ENCODE peak calls at places on chromosomes 7 and 10, in eight cellular contexts. One of them, this sample, is unnamed.

GRCh38 chr7:38565289-38565688 is 65.9 kb downstream of the AMPH start:
- DNase-seq in endothelial cell of umbilical vein: peak; percentile 17
- DNase-seq in GM23248: no peak
- DNase-seq in fibroblast of lung: no peak
- DNase-seq in HepG2: no peak
- DNase-seq in astrocyte: no peak
- DNase-seq in K562: no peak
- DNase-seq in keratinocyte: no peak
- DNase-seq in this sample: no peak

GRCh38 chr10:66747451-66747850 is 178.4 kb upstream of the LRRTM3 start:
- DNase-seq in endothelial cell of umbilical vein: no peak
- DNase-seq in GM23248: peak; percentile 48
- DNase-seq in fibroblast of lung: peak; percentile 99
- DNase-seq in HepG2: no peak
- DNase-seq in astrocyte: peak; percentile 99
- DNase-seq in K562: no peak
- DNase-seq in keratinocyte: peak; percentile 77
- DNase-seq in this sample: no peak

GRCh38 chr10:128268015-128268722 is 141.9 kb upstream of the MKI67 start:
- DNase-seq in endothelial cell of umbilical vein: peak; percentile 25
- DNase-seq in GM23248: peak; percentile 48
- DNase-seq in fibroblast of lung: peak; percentile 1
- DNase-seq in HepG2: peak; percentile 33
- DNase-seq in astrocyte: no peak
- DNase-seq in K562: peak; percentile 38
- DNase-seq in keratinocyte: no peak
- DNase-seq in this sample: no peak

GRCh38 chr7:50960621-50961310 is 178.1 kb upstream of the GRB10 start:
- DNase-seq in endothelial cell of umbilical vein: no peak
- DNase-seq in GM23248: no peak
- DNase-seq in fibroblast of lung: no peak
- DNase-seq in HepG2: no peak
- DNase-seq in astrocyte: no peak
- DNase-seq in K562: no peak
- DNase-seq in keratinocyte: no peak
- DNase-seq in this sample: no peak

GRCh38 chr7:153381275-153382119 is 621.9 kb downstream of the ACTR3B start:
- DNase-seq in endothelial cell of umbilical vein: no peak
- DNase-seq in GM23248: peak; percentile 3
- DNase-seq in fibroblast of lung: no peak
- DNase-seq in HepG2: peak; percentile 28
- DNase-seq in astrocyte: no peak
- DNase-seq in K562: peak; percentile 85
- DNase-seq in keratinocyte: no peak
- DNase-seq in this sample: no peak

GRCh38 chr10:92124524-92125168 is 166.2 kb downstream of the CPEB3 start:
- DNase-seq in endothelial cell of umbilical vein: peak; percentile 97
- DNase-seq in GM23248: peak; percentile 33
- DNase-seq in fibroblast of lung: peak; percentile 93
- DNase-seq in HepG2: peak; percentile 73
- DNase-seq in astrocyte: peak; percentile 92
- DNase-seq in K562: no peak
- DNase-seq in keratinocyte: no peak
- DNase-seq in this sample: no peak

GRCh38 chr10:133258066-133258817 is 18.4 kb downstream of the ADAM8 start:
- DNase-seq in endothelial cell of umbilical vein: no peak
- DNase-seq in GM23248: no peak
- DNase-seq in fibroblast of lung: no peak
- DNase-seq in HepG2: no peak
- DNase-seq in astrocyte: no peak
- DNase-seq in K562: no peak
- DNase-seq in keratinocyte: no peak
- DNase-seq in this sample: no peak

GRCh38 chr10:47452495-47453434 is 31.1 kb downstream of the ANXA8 start:
- DNase-seq in endothelial cell of umbilical vein: no peak
- DNase-seq in GM23248: no peak
- DNase-seq in fibroblast of lung: no peak
- DNase-seq in HepG2: no peak
- DNase-seq in astrocyte: no peak
- DNase-seq in K562: no peak
- DNase-seq in keratinocyte: no peak
- DNase-seq in this sample: no peak

GRCh38 chr10:132264306-132264950 is 43.3 kb downstream of the STK32C start:
- DNase-seq in endothelial cell of umbilical vein: no peak
- DNase-seq in GM23248: no peak
- DNase-seq in fibroblast of lung: no peak
- DNase-seq in HepG2: no peak
- DNase-seq in astrocyte: no peak
- DNase-seq in K562: no peak
- DNase-seq in keratinocyte: no peak
- DNase-seq in this sample: no peak

GRCh38 chr7:140316165-140316661 is 82.1 kb downstream of the SLC37A3 start:
- DNase-seq in endothelial cell of umbilical vein: peak; percentile 27
- DNase-seq in GM23248: peak; percentile 97
- DNase-seq in fibroblast of lung: peak; percentile 84
- DNase-seq in HepG2: no peak
- DNase-seq in astrocyte: peak; percentile 78
- DNase-seq in K562: no peak
- DNase-seq in keratinocyte: peak; percentile 72
- DNase-seq in this sample: no peak
- H3K9ac ChIP-seq in endothelial cell of umbilical vein: no peak overlapping the region
- H3K9ac ChIP-seq in GM23248: peak overlapping the region; percentile 75
- H3K9ac ChIP-seq in fibroblast of lung: no peak overlapping the region
- H3K9ac ChIP-seq in HepG2: no peak overlapping the region
- H3K9ac ChIP-seq in astrocyte: peak overlapping the region; percentile 35
- H3K9ac ChIP-seq in K562: peak overlapping the region; percentile 38
- H3K9ac ChIP-seq in keratinocyte: peak overlapping the region; percentile 75
- H3K9ac ChIP-seq in this sample: no peak overlapping the region

GRCh38 chr7:23016345-23017253 is 2.7 kb upstream of the HYCC1 start:
- DNase-seq in endothelial cell of umbilical vein: no peak
- DNase-seq in GM23248: no peak
- DNase-seq in fibroblast of lung: no peak
- DNase-seq in HepG2: peak; percentile 72
- DNase-seq in astrocyte: no peak
- DNase-seq in K562: no peak
- DNase-seq in keratinocyte: no peak
- DNase-seq in this sample: no peak
- H3K27ac ChIP-seq in endothelial cell of umbilical vein: no peak overlapping the region
- H3K27ac ChIP-seq in GM23248: no peak overlapping the region
- H3K27ac ChIP-seq in fibroblast of lung: no peak overlapping the region
- H3K27ac ChIP-seq in HepG2: peak overlapping the region; percentile 2
- H3K27ac ChIP-seq in astrocyte: no peak overlapping the region
- H3K27ac ChIP-seq in K562: no peak overlapping the region
- H3K27ac ChIP-seq in keratinocyte: no peak overlapping the region
- H3K27ac ChIP-seq in this sample: peak overlapping the region; percentile 85

DNA sequence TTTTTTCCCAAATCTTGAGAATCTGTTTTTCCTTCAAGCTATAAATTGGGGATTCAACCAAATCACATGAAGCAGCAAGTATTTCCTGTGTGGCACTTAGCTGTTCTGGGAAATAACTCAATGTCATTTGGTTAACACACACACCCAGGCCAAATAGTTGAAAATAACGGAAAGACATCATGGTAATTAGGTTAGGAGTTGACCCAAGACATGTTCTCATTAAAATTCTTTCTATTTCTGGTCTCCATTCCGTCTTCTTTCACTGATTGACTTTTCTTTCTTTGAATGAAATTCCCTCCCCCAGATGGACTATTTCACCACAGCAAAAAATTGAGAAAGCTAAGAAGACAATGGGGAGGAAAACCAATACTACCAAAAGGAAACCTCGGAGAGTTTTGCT is 30.5 kb downstream of the NRP1 start:
- DNase-seq in endothelial cell of umbilical vein: no peak
- DNase-seq in GM23248: no peak
- DNase-seq in fibroblast of lung: no peak
- DNase-seq in HepG2: no peak
- DNase-seq in astrocyte: no peak
- DNase-seq in K562: no peak
- DNase-seq in keratinocyte: no peak
- DNase-seq in this sample: no peak
- TF ChIP-seq EZH2 in endothelial cell of umbilical vein: no peak
- TF ChIP-seq EZH2 in GM23248: no peak
- TF ChIP-seq EZH2 in fibroblast of lung: no peak
- TF ChIP-seq EZH2 in HepG2: no peak
- TF ChIP-seq EZH2 in astrocyte: no peak
- TF ChIP-seq EZH2 in K562: no peak
- TF ChIP-seq EZH2 in keratinocyte: no peak
- TF ChIP-seq EZH2 in this sample: no peak

GRCh38 chr7:47942132-47942531 is 6.1 kb downstream of the PKD1L1 start:
- DNase-seq in endothelial cell of umbilical vein: no peak
- DNase-seq in GM23248: peak; percentile 57
- DNase-seq in fibroblast of lung: peak; percentile 41
- DNase-seq in HepG2: no peak
- DNase-seq in astrocyte: peak; percentile 36
- DNase-seq in K562: no peak
- DNase-seq in keratinocyte: no peak
- DNase-seq in this sample: no peak
- H3K9ac ChIP-seq in endothelial cell of umbilical vein: peak overlapping the region; percentile 84
- H3K9ac ChIP-seq in GM23248: peak overlapping the region; percentile 63
- H3K9ac ChIP-seq in fibroblast of lung: no peak overlapping the region
- H3K9ac ChIP-seq in HepG2: no peak overlapping the region
- H3K9ac ChIP-seq in astrocyte: peak overlapping the region; percentile 74
- H3K9ac ChIP-seq in K562: no peak overlapping the region
- H3K9ac ChIP-seq in keratinocyte: no peak overlapping the region
- H3K9ac ChIP-seq in this sample: no peak overlapping the region

GRCh38 chr10:77197544-77197943 is 440.1 kb downstream of the KCNMA1 start:
- DNase-seq in endothelial cell of umbilical vein: no peak
- DNase-seq in GM23248: no peak
- DNase-seq in fibroblast of lung: no peak
- DNase-seq in HepG2: no peak
- DNase-seq in astrocyte: no peak
- DNase-seq in K562: no peak
- DNase-seq in keratinocyte: no peak
- DNase-seq in this sample: no peak
- H3K27ac ChIP-seq in endothelial cell of umbilical vein: no peak overlapping the region
- H3K27ac ChIP-seq in GM23248: no peak overlapping the region
- H3K27ac ChIP-seq in fibroblast of lung: no peak overlapping the region
- H3K27ac ChIP-seq in HepG2: no peak overlapping the region
- H3K27ac ChIP-seq in astrocyte: no peak overlapping the region
- H3K27ac ChIP-seq in K562: no peak overlapping the region
- H3K27ac ChIP-seq in keratinocyte: no peak overlapping the region
- H3K27ac ChIP-seq in this sample: no peak overlapping the region

GRCh38 chr7:101743241-101743994 is 74.0 kb upstream of the CUX1 start:
- DNase-seq in endothelial cell of umbilical vein: peak; percentile 59
- DNase-seq in GM23248: peak; percentile 78
- DNase-seq in fibroblast of lung: peak; percentile 74
- DNase-seq in HepG2: no peak
- DNase-seq in astrocyte: peak; percentile 57
- DNase-seq in K562: peak; percentile 89
- DNase-seq in keratinocyte: no peak
- DNase-seq in this sample: peak; percentile 3
- TF ChIP-seq EZH2 in endothelial cell of umbilical vein: peak; percentile 53
- TF ChIP-seq EZH2 in GM23248: no peak
- TF ChIP-seq EZH2 in fibroblast of lung: no peak
- TF ChIP-seq EZH2 in HepG2: no peak
- TF ChIP-seq EZH2 in astrocyte: no peak
- TF ChIP-seq EZH2 in K562: no peak
- TF ChIP-seq EZH2 in keratinocyte: no peak
- TF ChIP-seq EZH2 in this sample: no peak

DNA sequence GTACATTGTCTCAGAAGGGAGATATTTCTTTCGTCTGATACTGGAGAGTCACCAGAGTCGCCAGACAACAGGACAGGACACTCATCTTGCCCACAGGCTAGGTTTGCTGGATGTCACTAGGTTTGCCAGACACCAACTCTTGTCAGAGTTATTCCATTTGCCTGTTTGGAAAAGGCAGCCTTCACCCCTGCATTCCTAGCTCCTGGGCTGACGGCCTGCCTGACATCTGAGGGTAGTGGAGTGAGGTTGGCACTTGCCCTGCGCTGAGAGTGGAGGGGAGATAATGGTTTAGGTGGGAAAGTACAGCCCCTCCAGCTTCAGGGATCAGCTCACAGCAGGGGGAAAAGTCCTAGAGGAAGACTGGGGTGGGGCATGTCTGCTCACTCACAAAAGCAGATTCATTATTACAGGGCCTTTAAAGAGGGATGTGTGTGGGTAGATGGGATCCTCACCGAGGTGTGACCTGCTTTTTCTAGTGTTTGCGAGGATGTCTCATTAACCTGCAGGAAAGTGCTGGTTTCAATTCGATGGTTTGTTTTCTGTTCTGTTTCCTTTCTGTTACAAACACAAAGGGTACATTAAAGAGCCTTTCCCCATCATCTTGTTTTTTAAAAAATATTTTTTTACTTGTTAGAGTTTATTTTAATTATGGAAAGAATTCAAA is 79.3 kb upstream of the TNS3 start:
- DNase-seq in endothelial cell of umbilical vein: no peak
- DNase-seq in GM23248: no peak
- DNase-seq in fibroblast of lung: no peak
- DNase-seq in HepG2: no peak
- DNase-seq in astrocyte: no peak
- DNase-seq in K562: no peak
- DNase-seq in keratinocyte: no peak
- DNase-seq in this sample: no peak
- H3K9ac ChIP-seq in endothelial cell of umbilical vein: no peak overlapping the region
- H3K9ac ChIP-seq in GM23248: no peak overlapping the region
- H3K9ac ChIP-seq in fibroblast of lung: no peak overlapping the region
- H3K9ac ChIP-seq in HepG2: no peak overlapping the region
- H3K9ac ChIP-seq in astrocyte: no peak overlapping the region
- H3K9ac ChIP-seq in K562: no peak overlapping the region
- H3K9ac ChIP-seq in keratinocyte: no peak overlapping the region
- H3K9ac ChIP-seq in this sample: no peak overlapping the region

GRCh38 chr7:30549933-30550493 is 44.7 kb upstream of the GARS1 start:
- DNase-seq in endothelial cell of umbilical vein: peak; percentile 55
- DNase-seq in GM23248: no peak
- DNase-seq in fibroblast of lung: no peak
- DNase-seq in HepG2: no peak
- DNase-seq in astrocyte: no peak
- DNase-seq in K562: no peak
- DNase-seq in keratinocyte: no peak
- DNase-seq in this sample: no peak
- H3K27ac ChIP-seq in endothelial cell of umbilical vein: peak overlapping the region; percentile 74
- H3K27ac ChIP-seq in GM23248: no peak overlapping the region
- H3K27ac ChIP-seq in fibroblast of lung: no peak overlapping the region
- H3K27ac ChIP-seq in HepG2: no peak overlapping the region
- H3K27ac ChIP-seq in astrocyte: no peak overlapping the region
- H3K27ac ChIP-seq in K562: no peak overlapping the region
- H3K27ac ChIP-seq in keratinocyte: peak overlapping the region; percentile 93
- H3K27ac ChIP-seq in this sample: no peak overlapping the region

GRCh38 chr10:26755443-26755903 is 58.0 kb downstream of the PDSS1 start:
- DNase-seq in endothelial cell of umbilical vein: peak; percentile 43
- DNase-seq in GM23248: peak; percentile 54
- DNase-seq in fibroblast of lung: peak; percentile 67
- DNase-seq in HepG2: no peak
- DNase-seq in astrocyte: peak; percentile 52
- DNase-seq in K562: no peak
- DNase-seq in keratinocyte: peak; percentile 17
- DNase-seq in this sample: no peak

DNA sequence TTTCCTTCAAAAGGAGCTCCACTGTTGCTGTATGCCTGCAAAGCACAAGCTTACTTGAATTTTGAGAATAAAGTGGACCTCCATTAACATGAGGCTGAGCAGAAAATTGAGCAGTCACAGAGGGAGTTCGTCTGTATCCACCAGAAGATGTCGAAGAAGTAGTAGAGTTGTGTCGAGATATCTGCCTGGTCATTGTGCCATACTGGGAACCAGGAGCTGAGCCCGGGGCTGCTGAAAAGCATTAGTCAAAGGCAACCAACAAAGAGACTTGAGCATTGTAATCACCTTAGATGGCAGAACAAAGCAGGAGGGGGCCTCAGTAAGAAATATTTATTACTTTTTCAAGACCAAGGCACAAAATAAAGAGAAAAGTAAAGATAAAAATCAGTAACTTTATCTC is 61.5 kb downstream of the PDSS1 start:
- DNase-seq in endothelial cell of umbilical vein: no peak
- DNase-seq in GM23248: no peak
- DNase-seq in fibroblast of lung: no peak
- DNase-seq in HepG2: no peak
- DNase-seq in astrocyte: no peak
- DNase-seq in K562: no peak
- DNase-seq in keratinocyte: no peak
- DNase-seq in this sample: no peak
- TF ChIP-seq EZH2 in endothelial cell of umbilical vein: no peak
- TF ChIP-seq EZH2 in GM23248: no peak
- TF ChIP-seq EZH2 in fibroblast of lung: no peak
- TF ChIP-seq EZH2 in HepG2: no peak
- TF ChIP-seq EZH2 in astrocyte: no peak
- TF ChIP-seq EZH2 in K562: no peak
- TF ChIP-seq EZH2 in keratinocyte: no peak
- TF ChIP-seq EZH2 in this sample: no peak

This sample was measured in SK-N-MC.